ENCODE peak calls at places on chromosomes 5 and 9, in six cellular contexts. X is colonic mucosa, O is left lung, D is neural progenitor cell, R is A673, L is IMR-90. Y is an unnamed sample.
A peak's percentile ranks its signal among the peaks of the same experiment; 100 is the strongest.

GRCh38 chr5:88045931-88046461 is 222.6 kb downstream of the TMEM161B start:
- DNase-seq in D (peak; percentile 39), X (no peak), O (no peak), R (peak; percentile 4), L (no peak), Y (no peak)

GRCh38 chr5:149782018-149782899 is 52.1 kb downstream of the PPARGC1B start:
- DNase-seq in R (no peak), D (no peak), L (no peak), X (peak; percentile 69), O (no peak), Y (no peak)

GRCh38 chr9:110099236-110099741 is 108.7 kb downstream of the C9orf152 start:
- DNase-seq in R (peak; percentile 64), O (no peak), L (peak; percentile 84), D (no peak), X (no peak), Y (peak; percentile 73)

GRCh38 chr9:87640385-87640795 is 85.5 kb upstream of the CTSL start:
- DNase-seq in X (no peak), O (no peak), L (peak; percentile 13), D (no peak), R (peak; percentile 47), Y (no peak)

GRCh38 chr5:44389410-44389879 is at the start of gene FGF10:
- DNase-seq in L (no peak), O (peak; percentile 34), D (peak; percentile 88), R (peak; percentile 50), X (no peak), Y (peak; percentile 60)

GRCh38 chr9:133715295-133715865 is 22.8 kb downstream of the SARDH start:
- DNase-seq in O (no peak), D (no peak), R (peak; percentile 65), X (no peak), L (peak; percentile 58), Y (no peak)

GRCh38 chr9:37656936-37657335 is 6.2 kb downstream of the FRMPD1 start:
- DNase-seq in X (no peak), O (no peak), D (no peak), R (no peak), L (no peak), Y (no peak)

GRCh38 chr5:119033135-119033534 is 37.8 kb upstream of the DMXL1 start:
- DNase-seq in R (no peak), X (no peak), D (no peak), O (no peak), L (no peak), Y (no peak)

GRCh38 chr9:122402403-122403268 is 31.8 kb downstream of the PTGS1 start:
- DNase-seq in L (peak; percentile 99), D (no peak), X (no peak), O (no peak), R (peak; percentile 69), Y (no peak)

GRCh38 chr5:55633574-55634203 is 78.4 kb downstream of the SLC38A9 start:
- DNase-seq in L (peak; percentile 55), O (peak; percentile 45), X (peak; percentile 50), R (no peak), D (no peak), Y (no peak)

GRCh38 chr5:55636177-55636576 is 75.9 kb downstream of the SLC38A9 start:
- DNase-seq in X (no peak), D (no peak), O (no peak), L (no peak), R (no peak), Y (no peak)

GRCh38 chr5:55636711-55637110 is 75.4 kb downstream of the SLC38A9 start:
- DNase-seq in D (peak; percentile 12), O (peak; percentile 38), L (peak; percentile 12), X (peak; percentile 62), R (no peak), Y (no peak)

GRCh38 chr5:55634204-55634785 is 77.8 kb downstream of the SLC38A9 start:
- DNase-seq in R (peak; percentile 11), D (no peak), O (no peak), L (peak; percentile 15), X (no peak), Y (no peak)

DNA sequence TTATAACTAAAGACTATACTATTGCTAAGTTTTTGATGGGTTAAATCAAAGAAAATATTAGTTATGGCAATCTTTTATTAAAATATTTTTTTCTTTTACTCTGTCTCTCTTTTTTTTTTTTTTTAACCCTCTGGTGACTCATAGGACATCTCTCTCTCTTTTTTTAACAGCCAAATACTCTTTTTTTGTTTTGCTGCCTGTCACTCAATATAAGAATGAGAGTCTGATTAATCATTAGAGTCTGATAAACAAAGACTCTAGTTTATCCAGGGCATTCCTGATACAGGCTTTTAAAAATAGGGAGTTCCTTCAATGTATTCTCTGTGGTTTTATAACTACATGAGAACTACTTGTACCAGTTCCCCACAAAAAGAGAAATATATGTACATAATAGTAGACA is 77.3 kb downstream of the SLC38A9 start:
- DNase-seq in X (no peak), R (no peak), L (no peak), D (no peak), O (no peak), Y (no peak)
- H3K27ac ChIP-seq in X (peak overlapping the region; percentile 39), R (no peak overlapping the region), L (no peak overlapping the region), D (no peak overlapping the region), O (peak overlapping the region; percentile 62), Y (peak overlapping the region; percentile 64)

GRCh38 chr5:132736853-132737833 is at the start of gene KIF3A:
- DNase-seq in D (peak; percentile 100), L (peak; percentile 91), X (peak; percentile 99), R (peak; percentile 98), O (peak; percentile 98), Y (peak; percentile 82)
- TF ChIP-seq CTCF in D (peak; percentile 14), L (no peak), X (no peak), R (no peak), O (peak; percentile 47), Y (peak; percentile 54)

GRCh38 chr9:86298873-86299272 is 16.5 kb upstream of the ISCA1 start:
- DNase-seq in R (no peak), O (no peak), X (no peak), L (no peak), D (no peak), Y (no peak)

GRCh38 chr9:86300701-86301100 is 18.4 kb upstream of the ISCA1 start:
- DNase-seq in L (no peak), R (no peak), O (no peak), D (no peak), X (no peak), Y (no peak)

GRCh38 chr9:86308687-86309086 is 26.3 kb upstream of the ISCA1 start:
- DNase-seq in X (no peak), L (no peak), O (no peak), R (no peak), D (no peak), Y (no peak)

GRCh38 chr9:86303316-86303975 is 21.1 kb upstream of the ISCA1 start:
- DNase-seq in L (peak; percentile 53), D (no peak), O (no peak), X (no peak), R (no peak), Y (no peak)

DNA sequence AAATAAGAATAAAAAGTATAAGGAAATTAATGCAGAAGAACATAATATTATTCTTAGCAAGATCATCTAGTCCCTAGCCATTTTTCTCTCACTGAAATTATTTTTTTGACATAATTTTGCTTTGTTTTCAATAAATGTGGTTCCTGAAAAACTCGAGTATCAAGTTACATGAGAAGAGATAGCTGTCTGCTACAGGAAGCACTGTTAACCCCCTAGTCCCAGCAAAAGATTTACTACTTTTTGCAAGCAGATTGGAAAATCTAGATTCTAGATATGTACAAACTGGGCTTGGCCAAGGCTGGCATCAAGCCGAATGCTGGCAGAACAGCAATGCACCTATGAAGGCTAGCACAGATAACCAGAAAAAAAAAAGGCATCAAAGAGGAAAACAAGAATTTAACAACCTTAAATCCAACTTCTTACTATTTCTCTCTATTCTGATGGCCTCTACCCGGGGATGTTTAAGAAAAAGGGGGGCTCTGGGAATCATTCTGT is 21.9 kb upstream of the ISCA1 start:
- DNase-seq in X (no peak), L (no peak), O (no peak), R (peak; percentile 19), D (no peak), Y (no peak)
- H3K27ac ChIP-seq in X (no peak overlapping the region), L (no peak overlapping the region), O (no peak overlapping the region), R (no peak overlapping the region), D (peak overlapping the region; percentile 5), Y (no peak overlapping the region)

DNA sequence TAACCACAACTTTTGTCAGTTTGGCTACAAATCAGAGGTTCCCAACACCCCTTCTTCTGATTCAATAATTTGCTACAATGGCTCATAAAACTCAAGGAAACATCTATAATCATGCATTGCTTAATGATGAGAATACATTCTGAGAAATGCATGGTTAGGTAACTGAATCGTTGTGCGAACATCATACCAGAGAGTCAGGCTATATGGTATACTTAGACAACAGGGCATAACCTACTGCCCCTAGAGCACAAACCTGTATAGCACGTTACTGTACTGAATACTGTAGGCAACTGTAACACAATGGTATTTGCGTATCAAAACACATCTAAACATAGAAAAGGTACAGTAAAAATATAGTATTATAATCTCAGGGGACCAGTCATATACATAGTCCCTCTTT is 31.0 kb upstream of the RNF38 start:
- DNase-seq in D (no peak), L (no peak), O (no peak), X (no peak), R (no peak), Y (no peak)
- TF ChIP-seq CTCF in D (no peak), L (no peak), O (no peak), X (no peak), R (no peak), Y (no peak)

DNA sequence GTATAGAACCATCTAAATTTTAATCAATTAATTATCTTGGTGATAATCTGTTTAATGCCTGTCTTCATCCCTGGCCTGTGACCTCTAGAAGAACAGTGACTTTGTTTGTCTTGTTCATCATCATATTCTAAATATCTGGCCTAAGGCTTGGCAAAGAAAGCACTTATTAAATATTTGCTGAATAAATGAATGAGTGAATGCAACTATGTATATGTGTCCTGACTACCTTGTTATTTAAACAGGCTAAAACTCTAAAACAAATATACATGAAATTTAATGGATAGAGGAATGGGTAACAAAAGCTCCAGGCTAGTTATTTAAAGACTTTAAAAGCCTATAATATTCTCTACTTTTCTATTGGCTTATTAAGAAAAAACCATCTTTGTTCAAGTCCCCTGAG is 91.7 kb upstream of the CER1 start:
- DNase-seq in O (no peak), D (no peak), L (no peak), X (no peak), R (no peak), Y (no peak)
- H3K27ac ChIP-seq in O (no peak overlapping the region), D (no peak overlapping the region), L (no peak overlapping the region), X (no peak overlapping the region), R (peak overlapping the region; percentile 86), Y (no peak overlapping the region)

Y was measured in ascending aorta.